ENCODE peak calls at places on chromosomes 6 and 20, in nine cellular contexts. D is ovary, F is upper lobe of left lung, P is GM12878, J is A549, I is H1, N is stomach, B is tibial nerve, Y is transverse colon. M is an unnamed sample. For H3K4me1, the result is how much of the 10 kb centered on the place peaks cover.

GRCh38 chr6:133980168-133980567 is 27.1 kb downstream of the TBPL1 start:
- DNase-seq in I (no peak), P (no peak), B (no peak), J (no peak), N (no peak), F (no peak), D (no peak), Y (no peak), M (no peak)

GRCh38 chr6:91751496-91751895 is 1164.6 kb upstream of the MAP3K7 start:
- DNase-seq in F (no peak), B (no peak), Y (no peak), P (no peak), N (no peak), I (no peak), D (no peak), J (no peak), M (no peak)

GRCh38 chr20:11810316-11811130 is 107.2 kb upstream of the BTBD3 start:
- DNase-seq in F (no peak), P (no peak), N (no peak), B (no peak), Y (no peak), I (no peak), J (no peak), D (no peak), M (no peak)

GRCh38 chr6:147506704-147507114 is 1.8 kb upstream of the SAMD5 start:
- DNase-seq in I (peak), B (peak), P (no peak), D (peak), J (peak), N (peak), Y (peak), F (peak), M (peak)

GRCh38 chr6:30219244-30219643 is 6.0 kb upstream of the TRIM26 start:
- DNase-seq in Y (peak), B (peak), I (peak), D (no peak), J (peak), N (peak), F (peak), P (peak), M (no peak)

GRCh38 chr6:167537816-167538215 is 212.9 kb downstream of the TTLL2 start:
- DNase-seq in B (no peak), P (no peak), N (no peak), F (no peak), I (no peak), J (no peak), D (no peak), Y (no peak), M (no peak)

GRCh38 chr6:157059781-157060180 is 263.5 kb downstream of the TMEM242 start:
- DNase-seq in I (no peak), P (no peak), N (peak), D (no peak), J (no peak), B (peak), F (peak), Y (no peak), M (no peak)

GRCh38 chr6:1335367-1336037 is 23.6 kb downstream of the FOXQ1 start:
- DNase-seq in F (peak), B (no peak), P (no peak), D (no peak), I (no peak), Y (peak), N (peak), J (no peak), M (no peak)

GRCh38 chr20:11457476-11457875 is 460.2 kb upstream of the BTBD3 start:
- DNase-seq in J (no peak), Y (no peak), P (no peak), D (no peak), I (no peak), F (no peak), B (no peak), N (no peak), M (no peak)

GRCh38 chr6:97865612-97866011 is 582.6 kb upstream of the MMS22L start:
- DNase-seq in D (no peak), N (no peak), Y (no peak), J (no peak), I (no peak), B (no peak), P (no peak), F (no peak), M (no peak)

GRCh38 chr6:131754088-131754487 is 43.3 kb upstream of the CTAGE9 start:
- DNase-seq in D (no peak), J (no peak), P (no peak), F (no peak), B (no peak), I (no peak), Y (no peak), N (no peak), M (no peak)

GRCh38 chr6:143513410-143513809 is 1.9 kb upstream of the FUCA2 start:
- DNase-seq in Y (peak), N (peak), P (no peak), I (peak), D (no peak), B (no peak), J (no peak), F (peak), M (no peak)

GRCh38 chr20:10487354-10488115 is 52.4 kb downstream of the SLX4IP start:
- DNase-seq in F (peak), Y (no peak), J (no peak), I (no peak), P (no peak), N (no peak), B (no peak), D (no peak), M (no peak)

GRCh38 chr6:2990179-2990931 is 9.3 kb upstream of the NQO2 start:
- DNase-seq in I (no peak), F (peak), N (no peak), B (no peak), J (no peak), D (peak), Y (peak), P (no peak), M (peak)

GRCh38 chr6:30443657-30444450 is 45.5 kb upstream of the HLA-E start:
- DNase-seq in B (no peak), P (no peak), I (no peak), D (no peak), J (no peak), F (no peak), Y (no peak), N (no peak), M (no peak)

GRCh38 chr6:154961141-154961540 is 34.0 kb upstream of the TIAM2 start:
- DNase-seq in I (no peak), D (no peak), B (no peak), Y (peak), J (no peak), N (no peak), P (no peak), F (no peak), M (no peak)

GRCh38 chr20:896626-897025 is 19.5 kb downstream of the ANGPT4 start:
- DNase-seq in B (no peak), P (no peak), I (no peak), F (no peak), J (no peak), N (no peak), Y (no peak), D (no peak), M (no peak)

GRCh38 chr20:49630396-49630951 is 62.5 kb upstream of the PTGIS start:
- DNase-seq in Y (no peak), D (peak), F (peak), P (peak), B (no peak), I (no peak), J (no peak), N (no peak), M (no peak)
- TF ChIP-seq EP300 in Y (no peak), D (no peak), F (peak), P (no peak), B (no peak), I (no peak), J (no peak), N (no peak), M (no peak)

GRCh38 chr6:95795927-95796326 is 218.6 kb downstream of the MANEA start:
- DNase-seq in N (no peak), J (no peak), D (no peak), Y (no peak), F (no peak), B (no peak), P (no peak), I (no peak), M (no peak)
- H3K4me1 ChIP-seq in N (under half), J (under half), D (under half), Y (under half), F (under half), B (under half), P (under half), I (under half), M (under half)

DNA sequence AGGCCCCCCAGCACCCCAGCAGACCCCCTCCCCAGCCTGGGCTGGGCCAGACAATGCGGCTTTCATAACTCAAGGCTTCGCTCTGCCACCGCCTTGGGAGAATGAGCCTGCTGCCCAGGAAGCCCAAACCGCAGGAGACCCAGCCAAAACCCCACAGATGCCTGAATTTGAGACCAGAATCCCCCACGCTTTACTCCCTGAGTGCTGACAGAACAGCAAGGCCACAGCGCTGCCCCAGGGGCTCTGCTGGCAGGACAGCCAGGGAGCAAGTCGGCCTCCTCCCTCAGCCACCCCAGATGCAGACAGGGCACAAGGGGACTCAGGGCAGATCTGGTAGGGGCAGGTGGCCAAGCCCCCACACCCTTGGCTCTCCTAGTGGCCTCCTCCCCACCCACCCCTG is 2.2 kb downstream of the MDFI start:
- DNase-seq in B (no peak), I (peak), Y (no peak), F (no peak), J (no peak), D (no peak), N (no peak), P (no peak), M (peak)
- TF ChIP-seq EP300 in B (no peak), I (no peak), Y (no peak), F (no peak), J (no peak), D (no peak), N (no peak), P (no peak), M (no peak)

DNA sequence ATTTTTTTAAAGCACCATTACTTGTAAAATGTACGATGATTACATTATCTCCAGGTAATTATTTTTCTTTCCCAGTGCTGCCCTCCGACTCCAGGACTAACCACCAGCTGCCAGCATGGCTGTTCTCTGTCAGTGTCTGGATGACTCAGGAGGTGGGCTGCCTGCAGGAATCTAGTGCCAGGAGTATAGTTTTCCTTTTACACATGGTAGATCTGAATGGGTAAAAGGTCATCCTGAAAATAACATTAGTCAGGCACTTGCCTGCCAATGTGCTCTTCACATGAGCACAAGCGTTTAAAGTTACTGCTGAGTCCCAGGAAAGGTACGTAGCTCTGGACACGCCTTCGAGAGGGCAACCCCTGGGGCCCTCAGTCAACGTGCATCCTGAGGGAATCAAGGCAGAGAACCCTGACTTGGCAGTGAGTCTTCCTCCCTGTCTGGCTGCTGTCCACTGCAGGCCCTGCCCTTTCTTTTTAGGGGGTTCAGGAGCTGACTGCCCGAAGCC is 2.4 kb downstream of the DYNLT1 start:
- DNase-seq in P (no peak), F (peak), D (no peak), J (no peak), I (no peak), Y (no peak), B (no peak), N (peak), M (peak)
- H3K4me1 ChIP-seq in P (under half), F (under half), D (under half), J (under half), I (under half), Y (under half), B (under half), N (half or more), M (under half)

GRCh38 chr6:44253307-44254101 is 3.8 kb downstream of the SLC35B2 start:
- DNase-seq in I (peak), J (no peak), B (no peak), Y (peak), P (no peak), F (no peak), D (no peak), N (peak), M (no peak)
- TF ChIP-seq EP300 in I (no peak), J (no peak), B (no peak), Y (no peak), P (no peak), F (no peak), D (no peak), N (no peak), M (no peak)